ENCODE peak calls at places on chromosomes 1 and 21, in seven cellular contexts. One of them, this sample, is unnamed.

GRCh38 chr1:43605761-43606160 is 44.2 kb upstream of the KDM4A start:
- DNase-seq in fibroblast of pulmonary artery: no peak
- DNase-seq in stimulated activated naive CD4-positive, alpha-beta T cell: no peak
- DNase-seq in head of caudate nucleus: no peak
- DNase-seq in retina: no peak
- DNase-seq in OCI-LY7: no peak
- DNase-seq in T follicular helper cell: no peak
- DNase-seq in this sample: no peak

GRCh38 chr1:24864409-24864808 is 65.7 kb downstream of the RUNX3 start:
- DNase-seq in fibroblast of pulmonary artery: no peak
- DNase-seq in stimulated activated naive CD4-positive, alpha-beta T cell: no peak
- DNase-seq in head of caudate nucleus: no peak
- DNase-seq in retina: no peak
- DNase-seq in OCI-LY7: peak; percentile 26
- DNase-seq in T follicular helper cell: no peak
- DNase-seq in this sample: no peak

GRCh38 chr21:32392880-32393676 is at the start of gene URB1:
- DNase-seq in fibroblast of pulmonary artery: peak; percentile 81
- DNase-seq in stimulated activated naive CD4-positive, alpha-beta T cell: peak; percentile 92
- DNase-seq in head of caudate nucleus: peak; percentile 94
- DNase-seq in retina: peak; percentile 92
- DNase-seq in OCI-LY7: peak; percentile 91
- DNase-seq in T follicular helper cell: peak; percentile 91
- DNase-seq in this sample: peak; percentile 95

GRCh38 chr1:14800014-14800413 is 201.5 kb downstream of the KAZN start:
- DNase-seq in fibroblast of pulmonary artery: no peak
- DNase-seq in stimulated activated naive CD4-positive, alpha-beta T cell: no peak
- DNase-seq in head of caudate nucleus: no peak
- DNase-seq in retina: no peak
- DNase-seq in OCI-LY7: no peak
- DNase-seq in T follicular helper cell: no peak
- DNase-seq in this sample: no peak

GRCh38 chr1:45205000-45205909 is 1.1 kb downstream of the ZSWIM5 start:
- DNase-seq in fibroblast of pulmonary artery: peak; percentile 44
- DNase-seq in stimulated activated naive CD4-positive, alpha-beta T cell: no peak
- DNase-seq in head of caudate nucleus: peak; percentile 48
- DNase-seq in retina: peak; percentile 84
- DNase-seq in OCI-LY7: peak; percentile 7
- DNase-seq in T follicular helper cell: peak; percentile 3
- DNase-seq in this sample: no peak

GRCh38 chr21:34642211-34643075 is 26.4 kb upstream of the CLIC6 start:
- DNase-seq in fibroblast of pulmonary artery: peak; percentile 11
- DNase-seq in stimulated activated naive CD4-positive, alpha-beta T cell: no peak
- DNase-seq in head of caudate nucleus: no peak
- DNase-seq in retina: no peak
- DNase-seq in OCI-LY7: peak; percentile 68
- DNase-seq in T follicular helper cell: no peak
- DNase-seq in this sample: no peak

GRCh38 chr1:60746278-60746761 is 336.0 kb upstream of the NFIA start:
- DNase-seq in fibroblast of pulmonary artery: no peak
- DNase-seq in stimulated activated naive CD4-positive, alpha-beta T cell: no peak
- DNase-seq in head of caudate nucleus: peak; percentile 48
- DNase-seq in retina: peak; percentile 62
- DNase-seq in OCI-LY7: no peak
- DNase-seq in T follicular helper cell: no peak
- DNase-seq in this sample: no peak

GRCh38 chr1:33692216-33693188 is 171.4 kb upstream of the HMGB4 start:
- DNase-seq in fibroblast of pulmonary artery: no peak
- DNase-seq in stimulated activated naive CD4-positive, alpha-beta T cell: no peak
- DNase-seq in head of caudate nucleus: no peak
- DNase-seq in retina: no peak
- DNase-seq in OCI-LY7: no peak
- DNase-seq in T follicular helper cell: no peak
- DNase-seq in this sample: no peak

GRCh38 chr1:112826217-112826944 is 111.2 kb upstream of the PPM1J start:
- DNase-seq in fibroblast of pulmonary artery: no peak
- DNase-seq in stimulated activated naive CD4-positive, alpha-beta T cell: no peak
- DNase-seq in head of caudate nucleus: no peak
- DNase-seq in retina: no peak
- DNase-seq in OCI-LY7: no peak
- DNase-seq in T follicular helper cell: no peak
- DNase-seq in this sample: no peak

GRCh38 chr1:156742017-156742416 is 1.1 kb upstream of the MRPL24 start:
- DNase-seq in fibroblast of pulmonary artery: no peak
- DNase-seq in stimulated activated naive CD4-positive, alpha-beta T cell: no peak
- DNase-seq in head of caudate nucleus: no peak
- DNase-seq in retina: no peak
- DNase-seq in OCI-LY7: no peak
- DNase-seq in T follicular helper cell: no peak
- DNase-seq in this sample: no peak

GRCh38 chr1:76961181-76961580 is 93.9 kb downstream of the ST6GALNAC5 start:
- DNase-seq in fibroblast of pulmonary artery: no peak
- DNase-seq in stimulated activated naive CD4-positive, alpha-beta T cell: no peak
- DNase-seq in head of caudate nucleus: no peak
- DNase-seq in retina: no peak
- DNase-seq in OCI-LY7: no peak
- DNase-seq in T follicular helper cell: no peak
- DNase-seq in this sample: no peak

GRCh38 chr21:36647279-36648093 is 51.4 kb upstream of the SIM2 start:
- DNase-seq in fibroblast of pulmonary artery: peak; percentile 52
- DNase-seq in stimulated activated naive CD4-positive, alpha-beta T cell: no peak
- DNase-seq in head of caudate nucleus: no peak
- DNase-seq in retina: no peak
- DNase-seq in OCI-LY7: no peak
- DNase-seq in T follicular helper cell: no peak
- DNase-seq in this sample: no peak

GRCh38 chr1:51690285-51690961 is 73.5 kb downstream of the OSBPL9 start:
- DNase-seq in fibroblast of pulmonary artery: peak; percentile 95
- DNase-seq in stimulated activated naive CD4-positive, alpha-beta T cell: no peak
- DNase-seq in head of caudate nucleus: no peak
- DNase-seq in retina: no peak
- DNase-seq in OCI-LY7: no peak
- DNase-seq in T follicular helper cell: no peak
- DNase-seq in this sample: no peak

GRCh38 chr1:20366076-20366765 is 75.5 kb downstream of the VWA5B1 start:
- DNase-seq in fibroblast of pulmonary artery: no peak
- DNase-seq in stimulated activated naive CD4-positive, alpha-beta T cell: no peak
- DNase-seq in head of caudate nucleus: no peak
- DNase-seq in retina: peak; percentile 72
- DNase-seq in OCI-LY7: no peak
- DNase-seq in T follicular helper cell: no peak
- DNase-seq in this sample: no peak

GRCh38 chr1:209899948-209900347 is 38.1 kb upstream of the SYT14 start:
- DNase-seq in fibroblast of pulmonary artery: no peak
- DNase-seq in stimulated activated naive CD4-positive, alpha-beta T cell: no peak
- DNase-seq in head of caudate nucleus: no peak
- DNase-seq in retina: no peak
- DNase-seq in OCI-LY7: peak; percentile 24
- DNase-seq in T follicular helper cell: no peak
- DNase-seq in this sample: no peak

GRCh38 chr1:113975211-113975895 is 3.9 kb upstream of the OLFML3 start:
- DNase-seq in fibroblast of pulmonary artery: peak; percentile 44
- DNase-seq in stimulated activated naive CD4-positive, alpha-beta T cell: no peak
- DNase-seq in head of caudate nucleus: no peak
- DNase-seq in retina: no peak
- DNase-seq in OCI-LY7: no peak
- DNase-seq in T follicular helper cell: no peak
- DNase-seq in this sample: no peak

GRCh38 chr1:221620437-221621384 is 121.2 kb downstream of the DUSP10 start:
- DNase-seq in fibroblast of pulmonary artery: peak; percentile 20
- DNase-seq in stimulated activated naive CD4-positive, alpha-beta T cell: no peak
- DNase-seq in head of caudate nucleus: no peak
- DNase-seq in retina: no peak
- DNase-seq in OCI-LY7: no peak
- DNase-seq in T follicular helper cell: no peak
- DNase-seq in this sample: no peak

GRCh38 chr1:175319112-175319911 is 126.7 kb upstream of the KIAA0040 start:
- DNase-seq in fibroblast of pulmonary artery: peak; percentile 80
- DNase-seq in stimulated activated naive CD4-positive, alpha-beta T cell: peak; percentile 55
- DNase-seq in head of caudate nucleus: peak; percentile 74
- DNase-seq in retina: peak; percentile 64
- DNase-seq in OCI-LY7: peak; percentile 86
- DNase-seq in T follicular helper cell: peak; percentile 51
- DNase-seq in this sample: peak; percentile 58

GRCh38 chr1:212010004-212010403 is 25.4 kb downstream of the INTS7 start:
- DNase-seq in fibroblast of pulmonary artery: peak; percentile 11
- DNase-seq in stimulated activated naive CD4-positive, alpha-beta T cell: no peak
- DNase-seq in head of caudate nucleus: no peak
- DNase-seq in retina: no peak
- DNase-seq in OCI-LY7: no peak
- DNase-seq in T follicular helper cell: no peak
- DNase-seq in this sample: no peak

GRCh38 chr1:156752843-156753486 is 1.5 kb upstream of the HDGF start:
- DNase-seq in fibroblast of pulmonary artery: peak; percentile 46
- DNase-seq in stimulated activated naive CD4-positive, alpha-beta T cell: no peak
- DNase-seq in head of caudate nucleus: no peak
- DNase-seq in retina: no peak
- DNase-seq in OCI-LY7: peak; percentile 32
- DNase-seq in T follicular helper cell: no peak
- DNase-seq in this sample: no peak

GRCh38 chr1:233844697-233845096 is 59.8 kb upstream of the SLC35F3 start:
- DNase-seq in fibroblast of pulmonary artery: no peak
- DNase-seq in stimulated activated naive CD4-positive, alpha-beta T cell: no peak
- DNase-seq in head of caudate nucleus: no peak
- DNase-seq in retina: no peak
- DNase-seq in OCI-LY7: no peak
- DNase-seq in T follicular helper cell: no peak
- DNase-seq in this sample: no peak

GRCh38 chr1:204207136-204207616 is 6.6 kb downstream of the GOLT1A start:
- DNase-seq in fibroblast of pulmonary artery: peak; percentile 34
- DNase-seq in stimulated activated naive CD4-positive, alpha-beta T cell: peak; percentile 59
- DNase-seq in head of caudate nucleus: peak; percentile 71
- DNase-seq in retina: peak; percentile 78
- DNase-seq in OCI-LY7: peak; percentile 57
- DNase-seq in T follicular helper cell: peak; percentile 52
- DNase-seq in this sample: peak; percentile 84

GRCh38 chr1:59947047-59947938 is 20.7 kb upstream of the CYP2J2 start:
- DNase-seq in fibroblast of pulmonary artery: peak; percentile 80
- DNase-seq in stimulated activated naive CD4-positive, alpha-beta T cell: peak; percentile 28
- DNase-seq in head of caudate nucleus: peak; percentile 79
- DNase-seq in retina: peak; percentile 65
- DNase-seq in OCI-LY7: peak; percentile 61
- DNase-seq in T follicular helper cell: peak; percentile 26
- DNase-seq in this sample: peak; percentile 46

GRCh38 chr21:46379691-46380090 is 55.7 kb downstream of the PCNT start:
- DNase-seq in fibroblast of pulmonary artery: no peak
- DNase-seq in stimulated activated naive CD4-positive, alpha-beta T cell: no peak
- DNase-seq in head of caudate nucleus: no peak
- DNase-seq in retina: no peak
- DNase-seq in OCI-LY7: no peak
- DNase-seq in T follicular helper cell: no peak
- DNase-seq in this sample: no peak

GRCh38 chr1:186531561-186532165 is 70.7 kb upstream of the PDC start:
- DNase-seq in fibroblast of pulmonary artery: peak; percentile 28
- DNase-seq in stimulated activated naive CD4-positive, alpha-beta T cell: no peak
- DNase-seq in head of caudate nucleus: no peak
- DNase-seq in retina: no peak
- DNase-seq in OCI-LY7: no peak
- DNase-seq in T follicular helper cell: no peak
- DNase-seq in this sample: no peak

GRCh38 chr21:42280356-42281195 is 34.6 kb downstream of the TFF3 start:
- DNase-seq in fibroblast of pulmonary artery: no peak
- DNase-seq in stimulated activated naive CD4-positive, alpha-beta T cell: no peak
- DNase-seq in head of caudate nucleus: no peak
- DNase-seq in retina: no peak
- DNase-seq in OCI-LY7: no peak
- DNase-seq in T follicular helper cell: no peak
- DNase-seq in this sample: no peak

GRCh38 chr1:233656032-233656620 is 42.2 kb downstream of the KCNK1 start:
- DNase-seq in fibroblast of pulmonary artery: no peak
- DNase-seq in stimulated activated naive CD4-positive, alpha-beta T cell: no peak
- DNase-seq in head of caudate nucleus: no peak
- DNase-seq in retina: no peak
- DNase-seq in OCI-LY7: no peak
- DNase-seq in T follicular helper cell: no peak
- DNase-seq in this sample: no peak

GRCh38 chr1:71044833-71045232 is 2.8 kb downstream of the PTGER3 start:
- DNase-seq in fibroblast of pulmonary artery: no peak
- DNase-seq in stimulated activated naive CD4-positive, alpha-beta T cell: no peak
- DNase-seq in head of caudate nucleus: no peak
- DNase-seq in retina: no peak
- DNase-seq in OCI-LY7: no peak
- DNase-seq in T follicular helper cell: no peak
- DNase-seq in this sample: no peak

GRCh38 chr21:29892379-29892778 is 47.4 kb downstream of the GRIK1 start:
- DNase-seq in fibroblast of pulmonary artery: no peak
- DNase-seq in stimulated activated naive CD4-positive, alpha-beta T cell: no peak
- DNase-seq in head of caudate nucleus: no peak
- DNase-seq in retina: no peak
- DNase-seq in OCI-LY7: no peak
- DNase-seq in T follicular helper cell: no peak
- DNase-seq in this sample: no peak

GRCh38 chr1:1292851-1293250 is 12.6 kb downstream of the SCNN1D start:
- DNase-seq in fibroblast of pulmonary artery: no peak
- DNase-seq in stimulated activated naive CD4-positive, alpha-beta T cell: no peak
- DNase-seq in head of caudate nucleus: no peak
- DNase-seq in retina: no peak
- DNase-seq in OCI-LY7: no peak
- DNase-seq in T follicular helper cell: no peak
- DNase-seq in this sample: no peak